ENCODE peak calls at places on chromosomes 1 and 21, in four cellular contexts. One of them, this sample, is unnamed.

GRCh38 chr1:87100271-87100670 is 185.8 kb downstream of the HS2ST1 start:
- DNase-seq in AG09319: no peak
- DNase-seq in cardiac fibroblast: no peak
- DNase-seq in ovary: no peak
- DNase-seq in this sample: no peak

GRCh38 chr1:33239487-33239886 is 16.8 kb upstream of the ZNF362 start:
- DNase-seq in AG09319: no peak
- DNase-seq in cardiac fibroblast: no peak
- DNase-seq in ovary: no peak
- DNase-seq in this sample: no peak

GRCh38 chr1:53473463-53473862 is 14.3 kb downstream of the DMRTB1 start:
- DNase-seq in AG09319: no peak
- DNase-seq in cardiac fibroblast: no peak
- DNase-seq in ovary: no peak
- DNase-seq in this sample: no peak

GRCh38 chr1:91501527-91501859 is 842 bp downstream of the CDC7 start:
- DNase-seq in AG09319: no peak
- DNase-seq in cardiac fibroblast: peak
- DNase-seq in ovary: no peak
- DNase-seq in this sample: peak

GRCh38 chr1:234554478-234555311 is 55.3 kb downstream of the IRF2BP2 start:
- DNase-seq in AG09319: no peak
- DNase-seq in cardiac fibroblast: no peak
- DNase-seq in ovary: peak
- DNase-seq in this sample: no peak

GRCh38 chr1:212951058-212951923 is 950 bp downstream of the VASH2 start:
- DNase-seq in AG09319: no peak
- DNase-seq in cardiac fibroblast: no peak
- DNase-seq in ovary: no peak
- DNase-seq in this sample: no peak

GRCh38 chr1:15749399-15750291 is 7.3 kb downstream of the TMEM82 start:
- DNase-seq in AG09319: no peak
- DNase-seq in cardiac fibroblast: peak
- DNase-seq in ovary: no peak
- DNase-seq in this sample: peak

GRCh38 chr1:11198257-11198656 is 9.1 kb downstream of the ANGPTL7 start:
- DNase-seq in AG09319: no peak
- DNase-seq in cardiac fibroblast: no peak
- DNase-seq in ovary: no peak
- DNase-seq in this sample: no peak

GRCh38 chr1:100597069-100597741 is 59.3 kb downstream of the GPR88 start:
- DNase-seq in AG09319: no peak
- DNase-seq in cardiac fibroblast: peak
- DNase-seq in ovary: no peak
- DNase-seq in this sample: peak

GRCh38 chr1:117179471-117179870 is 31.3 kb downstream of the VTCN1 start:
- DNase-seq in AG09319: no peak
- DNase-seq in cardiac fibroblast: no peak
- DNase-seq in ovary: no peak
- DNase-seq in this sample: no peak

GRCh38 chr21:42361286-42361685 is 5.0 kb downstream of the TFF1 start:
- DNase-seq in AG09319: no peak
- DNase-seq in cardiac fibroblast: no peak
- DNase-seq in ovary: no peak
- DNase-seq in this sample: no peak
- TF ChIP-seq CTCF in AG09319: no peak
- TF ChIP-seq CTCF in cardiac fibroblast: no peak
- TF ChIP-seq CTCF in ovary: no peak
- TF ChIP-seq CTCF in this sample: no peak

GRCh38 chr21:45921917-45922316 is 59.7 kb upstream of the COL6A1 start:
- DNase-seq in AG09319: no peak
- DNase-seq in cardiac fibroblast: no peak
- DNase-seq in ovary: no peak
- DNase-seq in this sample: no peak
- TF ChIP-seq CTCF in AG09319: no peak
- TF ChIP-seq CTCF in cardiac fibroblast: no peak
- TF ChIP-seq CTCF in ovary: no peak
- TF ChIP-seq CTCF in this sample: no peak

DNA sequence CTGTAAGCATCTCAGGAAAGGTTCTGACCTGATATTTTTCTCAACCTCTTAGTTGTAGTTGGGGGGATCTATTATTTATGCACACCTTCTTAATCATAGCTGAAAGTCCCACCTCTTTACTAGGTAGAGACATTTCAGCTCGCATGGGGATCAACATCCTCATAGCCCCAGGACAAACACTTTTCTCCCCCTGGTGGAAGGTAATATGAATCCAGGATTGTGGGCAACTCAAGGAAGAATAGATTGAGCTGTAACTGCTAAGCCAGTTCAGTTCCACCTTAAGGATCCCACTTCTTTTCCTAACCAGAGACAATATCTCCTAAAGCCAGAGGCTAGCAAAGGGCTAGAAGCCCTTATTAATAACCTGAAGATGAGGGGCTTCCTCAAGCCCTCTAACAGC is 25.4 kb upstream of the SMYD3 start:
- DNase-seq in AG09319: no peak
- DNase-seq in cardiac fibroblast: no peak
- DNase-seq in ovary: no peak
- DNase-seq in this sample: no peak
- TF ChIP-seq CTCF in AG09319: no peak
- TF ChIP-seq CTCF in cardiac fibroblast: peak
- TF ChIP-seq CTCF in ovary: no peak
- TF ChIP-seq CTCF in this sample: peak

GRCh38 chr1:31396633-31397351 is 16.2 kb upstream of the SERINC2 start:
- DNase-seq in AG09319: peak
- DNase-seq in cardiac fibroblast: peak
- DNase-seq in ovary: no peak
- DNase-seq in this sample: peak
- TF ChIP-seq CTCF in AG09319: peak
- TF ChIP-seq CTCF in cardiac fibroblast: peak
- TF ChIP-seq CTCF in ovary: no peak
- TF ChIP-seq CTCF in this sample: peak